ENCODE peak calls at places on chromosome 4, in six cellular contexts. I is neural crest cell, X is upper lobe of right lung, N is esophagus squamous epithelium, U is A549, R is spleen. D is an unnamed sample.

GRCh38 chr4:168383510-168383909 is 65.0 kb upstream of the DDX60 start:
- DNase-seq in I (no peak), X (no peak), N (no peak), U (no peak), R (no peak), D (no peak)

GRCh38 chr4:17962171-17962570 is 59.4 kb downstream of the LCORL start:
- DNase-seq in I (no peak), X (no peak), N (no peak), U (no peak), R (no peak), D (no peak)

GRCh38 chr4:113784497-113785254 is 23.1 kb upstream of the CAMK2D start:
- DNase-seq in I (no peak), X (no peak), N (no peak), U (no peak), R (no peak), D (no peak)

GRCh38 chr4:156945532-156945931 is 26.1 kb downstream of the PDGFC start:
- DNase-seq in I (no peak), X (no peak), N (no peak), U (no peak), R (no peak), D (no peak)

GRCh38 chr4:116551798-116552197 is 533.6 kb downstream of the TRAM1L1 start:
- DNase-seq in I (no peak), X (no peak), N (no peak), U (no peak), R (no peak), D (no peak)

GRCh38 chr4:84041426-84041825 is 457.7 kb downstream of the NKX6-1 start:
- DNase-seq in I (no peak), X (no peak), N (no peak), U (no peak), R (no peak), D (no peak)

GRCh38 chr4:3227878-3228675 is 20.9 kb upstream of the MSANTD1 start:
- DNase-seq in I (no peak), X (peak), N (no peak), U (no peak), R (no peak), D (no peak)

GRCh38 chr4:168636506-168637176 is 139.8 kb downstream of the PALLD start:
- DNase-seq in I (no peak), X (no peak), N (no peak), U (no peak), R (no peak), D (no peak)

GRCh38 chr4:3675251-3676115 is 90.7 kb upstream of the ADRA2C start:
- DNase-seq in I (no peak), X (peak), N (no peak), U (no peak), R (peak), D (no peak)

GRCh38 chr4:142719854-142720541 is 126.1 kb downstream of the INPP4B start:
- DNase-seq in I (no peak), X (no peak), N (no peak), U (peak), R (no peak), D (no peak)

GRCh38 chr4:39528056-39528465 is 822 bp upstream of the UGDH start:
- DNase-seq in I (no peak), X (no peak), N (no peak), U (peak), R (no peak), D (no peak)

GRCh38 chr4:181301735-181302380 is 941.3 kb upstream of the TENM3 start:
- DNase-seq in I (no peak), X (peak), N (no peak), U (peak), R (no peak), D (peak)

GRCh38 chr4:36485885-36486284 is 204.5 kb downstream of the DTHD1 start:
- DNase-seq in I (no peak), X (no peak), N (no peak), U (no peak), R (no peak), D (no peak)

GRCh38 chr4:135385830-135386581 is 1184.4 kb upstream of the PABPC4L start:
- DNase-seq in I (no peak), X (no peak), N (no peak), U (no peak), R (no peak), D (no peak)

GRCh38 chr4:128604840-128605239 is 204.7 kb upstream of the JADE1 start:
- DNase-seq in I (no peak), X (no peak), N (no peak), U (no peak), R (no peak), D (no peak)

GRCh38 chr4:90118547-90119211 is 8.5 kb upstream of the CCSER1 start:
- DNase-seq in I (no peak), X (no peak), N (no peak), U (no peak), R (no peak), D (no peak)

GRCh38 chr4:98470366-98470765 is 188.0 kb downstream of the TSPAN5 start:
- DNase-seq in I (no peak), X (no peak), N (no peak), U (no peak), R (no peak), D (no peak)

GRCh38 chr4:98466868-98467599 is 191.4 kb downstream of the TSPAN5 start:
- DNase-seq in I (no peak), X (no peak), N (no peak), U (no peak), R (no peak), D (no peak)

GRCh38 chr4:98467627-98468072 is 190.8 kb downstream of the TSPAN5 start:
- DNase-seq in I (peak), X (peak), N (peak), U (peak), R (peak), D (peak)

GRCh38 chr4:98469776-98470175 is 188.6 kb downstream of the TSPAN5 start:
- DNase-seq in I (no peak), X (no peak), N (no peak), U (no peak), R (no peak), D (no peak)

DNA sequence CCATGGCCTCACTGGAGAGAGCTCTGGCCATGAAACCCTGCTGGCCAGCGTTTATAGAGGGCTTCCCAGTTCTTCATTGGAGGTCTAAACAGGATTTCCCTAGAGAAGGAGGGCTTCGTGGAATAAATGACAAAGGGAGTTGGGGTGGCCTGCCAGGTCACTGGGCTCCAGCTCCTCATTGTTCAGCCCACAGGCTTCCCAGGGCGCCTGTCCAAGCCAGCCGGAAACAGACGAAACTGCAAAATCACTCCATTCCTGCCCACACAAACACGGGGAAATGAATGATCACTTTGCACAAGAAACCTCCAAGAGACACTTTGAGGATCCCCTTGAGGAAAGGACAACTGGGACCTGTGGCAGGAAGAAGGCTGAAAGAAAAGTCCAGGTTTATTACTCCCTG is 189.7 kb downstream of the TSPAN5 start:
- DNase-seq in I (peak), X (no peak), N (no peak), U (no peak), R (no peak), D (peak)
- TF ChIP-seq CTCF in I (no peak), X (no peak), N (no peak), U (no peak), R (no peak), D (no peak)

DNA sequence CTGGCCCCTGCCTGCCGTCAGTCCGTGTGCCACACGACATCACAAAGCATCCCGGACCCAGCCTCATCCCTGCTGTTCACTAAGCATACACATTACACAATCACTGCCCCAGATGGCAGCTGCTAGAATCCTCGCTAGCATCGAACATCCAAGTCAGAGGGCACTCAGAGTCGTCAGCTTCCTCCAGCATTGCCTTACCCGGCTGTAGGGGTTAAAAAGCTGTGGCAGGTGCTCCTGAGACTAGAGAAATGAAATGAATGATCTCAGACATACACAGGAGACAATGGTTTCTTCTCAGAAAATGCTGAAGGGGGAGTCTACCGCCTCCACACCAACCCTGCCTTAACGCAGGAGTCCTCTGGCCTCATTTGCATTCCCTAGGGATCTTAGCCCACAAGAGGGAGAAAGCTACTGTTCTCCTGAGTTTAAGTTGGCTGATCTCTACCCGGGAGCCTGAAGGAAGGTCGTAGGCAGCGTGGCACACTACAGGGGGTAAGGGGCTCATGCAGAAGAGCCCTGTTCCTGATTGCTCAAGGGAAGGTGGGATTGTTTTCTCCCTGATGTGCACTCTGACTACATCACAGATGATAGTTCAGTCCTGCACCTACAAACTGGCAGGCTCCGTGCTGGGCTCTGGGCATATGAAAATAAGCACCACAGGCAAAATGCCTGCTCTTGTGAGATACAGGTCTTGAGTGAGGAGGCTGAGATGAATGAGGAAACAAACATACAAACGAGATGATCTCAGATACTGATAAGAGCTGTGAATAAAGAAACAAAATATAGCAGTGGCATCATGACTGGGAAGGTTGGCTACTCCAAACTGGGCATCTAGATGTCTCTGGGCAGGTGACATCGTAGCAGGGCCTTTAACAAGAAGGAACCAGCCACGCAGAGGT is 2.6 kb upstream of the KIAA0232 start:
- DNase-seq in I (no peak), X (no peak), N (no peak), U (no peak), R (no peak), D (no peak)
- TF ChIP-seq CTCF in I (no peak), X (no peak), N (no peak), U (no peak), R (no peak), D (no peak)

GRCh38 chr4:85177092-85177491 is 210.6 kb upstream of the WDFY3 start:
- DNase-seq in I (no peak), X (no peak), N (no peak), U (no peak), R (no peak), D (no peak)

GRCh38 chr4:85175190-85175589 is 208.7 kb upstream of the WDFY3 start:
- DNase-seq in I (no peak), X (no peak), N (no peak), U (no peak), R (no peak), D (no peak)

GRCh38 chr4:85180533-85180932 is 214.0 kb upstream of the WDFY3 start:
- DNase-seq in I (no peak), X (no peak), N (no peak), U (no peak), R (no peak), D (no peak)

DNA sequence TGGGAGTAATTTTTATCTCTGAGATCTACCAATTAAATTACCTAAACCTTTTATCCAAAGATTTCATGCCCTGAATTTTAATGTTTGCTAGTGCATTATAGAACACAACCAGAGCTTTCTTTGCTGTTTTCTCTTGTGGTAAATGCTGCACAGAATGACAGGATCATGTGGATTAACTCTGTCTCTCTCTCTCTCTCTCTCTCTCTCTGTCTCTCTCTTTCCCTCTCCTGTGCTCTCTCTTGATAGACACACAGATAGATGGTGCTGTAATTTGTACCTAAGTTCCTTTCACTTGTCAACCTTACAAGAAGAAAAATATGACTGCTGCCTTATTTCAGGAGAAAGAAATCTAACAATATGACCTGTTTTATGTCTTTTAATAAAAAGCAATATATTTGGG is 211.2 kb upstream of the WDFY3 start:
- DNase-seq in I (no peak), X (no peak), N (no peak), U (no peak), R (no peak), D (no peak)
- TF ChIP-seq CTCF in I (no peak), X (no peak), N (no peak), U (no peak), R (no peak), D (no peak)

GRCh38 chr4:2172161-2172560 is 69.8 kb downstream of the HAUS3 start:
- DNase-seq in I (no peak), X (no peak), N (no peak), U (no peak), R (no peak), D (no peak)

GRCh38 chr4:2166253-2166652 is 75.7 kb downstream of the HAUS3 start:
- DNase-seq in I (no peak), X (no peak), N (no peak), U (no peak), R (no peak), D (no peak)

GRCh38 chr4:2165391-2165790 is 76.5 kb downstream of the HAUS3 start:
- DNase-seq in I (no peak), X (no peak), N (no peak), U (no peak), R (no peak), D (no peak)

GRCh38 chr4:2172627-2173231 is 69.2 kb downstream of the HAUS3 start:
- DNase-seq in I (no peak), X (no peak), N (no peak), U (no peak), R (no peak), D (no peak)

DNA sequence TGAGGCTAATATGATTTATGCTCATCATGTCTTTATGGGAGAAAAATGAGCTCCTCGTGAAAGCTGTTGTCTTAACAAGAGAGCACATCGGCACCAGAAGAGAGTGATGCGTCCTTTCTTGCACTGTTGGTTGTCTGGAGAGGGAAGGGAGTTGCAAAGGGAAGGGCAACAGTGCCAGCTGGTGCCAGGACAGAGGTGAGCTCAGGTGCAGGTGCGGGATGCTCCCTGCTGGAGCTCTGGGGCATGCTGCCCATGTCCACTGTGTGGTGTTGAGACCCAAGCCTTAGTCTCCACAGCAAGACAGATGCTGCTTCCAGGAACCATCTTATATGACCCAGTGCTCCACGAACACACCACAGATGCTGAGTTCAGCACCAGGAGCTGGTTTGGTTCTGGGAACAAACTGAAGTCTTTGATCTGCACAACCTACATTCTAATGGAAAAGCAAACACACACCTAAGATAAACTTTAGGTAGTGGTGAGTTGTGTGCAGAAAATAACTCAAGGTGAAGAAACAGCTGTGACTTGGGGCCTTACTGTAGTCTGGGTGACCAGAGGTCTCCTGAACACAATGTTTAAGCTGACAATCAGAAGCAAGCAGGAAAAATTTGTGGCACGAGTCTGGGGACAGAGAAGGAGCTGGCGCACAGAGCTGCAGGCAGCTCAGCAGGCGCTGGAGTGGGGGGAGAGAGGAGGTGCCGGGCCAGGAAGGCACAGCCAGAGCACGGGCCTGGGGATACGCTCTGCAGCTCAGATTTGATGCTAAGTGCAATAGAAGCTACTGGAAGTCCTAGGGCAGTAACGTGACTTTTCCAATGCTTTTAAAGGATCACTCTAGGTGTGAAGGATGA is 73.2 kb downstream of the HAUS3 start:
- DNase-seq in I (no peak), X (no peak), N (no peak), U (no peak), R (no peak), D (no peak)
- TF ChIP-seq CTCF in I (no peak), X (no peak), N (no peak), U (no peak), R (no peak), D (no peak)

DNA sequence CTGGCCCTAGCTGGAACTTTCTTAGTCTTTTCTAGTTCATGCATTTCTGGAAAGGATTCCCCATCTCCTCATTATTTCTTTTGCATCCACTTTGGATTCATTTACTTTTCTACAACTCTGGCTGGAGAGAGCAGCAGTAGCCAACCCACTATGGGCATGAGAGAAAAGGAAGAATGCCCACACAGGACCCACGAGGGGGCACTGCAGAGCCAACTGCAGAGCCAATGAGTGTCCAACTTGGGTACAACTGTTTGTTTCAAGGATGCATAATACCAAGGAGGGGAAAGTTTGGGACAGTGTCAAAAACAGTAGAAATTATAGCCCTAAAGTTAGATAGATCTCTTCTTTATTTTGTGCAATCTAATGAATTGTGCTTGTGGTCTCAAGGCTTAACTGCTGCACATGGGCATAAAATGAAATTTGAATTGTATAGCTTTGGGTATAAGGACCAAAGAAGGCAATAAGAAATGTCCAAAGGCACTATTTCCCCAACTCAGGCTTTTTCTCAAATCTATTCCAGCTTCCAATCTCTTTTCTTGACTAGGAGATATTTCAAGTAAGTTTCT is 230.6 kb downstream of the NSUN7 start:
- DNase-seq in I (no peak), X (no peak), N (no peak), U (no peak), R (no peak), D (no peak)
- TF ChIP-seq CTCF in I (peak), X (peak), N (no peak), U (peak), R (no peak), D (peak)

D was measured in left ventricle myocardium inferior.